ENCODE peak calls at places on chromosomes 2 and 18, in eight cellular contexts. Z, F, H, O, N, T, D and G are unnamed samples.
A peak's percentile ranks its signal among the peaks of the same experiment; 100 is the strongest.

GRCh38 chr2:26412091-26412673 is 10.5 kb downstream of the DRC1 start:
- DNase-seq in Z (no peak), F (no peak), H (no peak), O (no peak), N (no peak), T (peak; percentile 38), D (no peak), G (no peak)

GRCh38 chr2:108182489-108182888 is 57.3 kb upstream of the SULT1C3 start:
- DNase-seq in Z (no peak), F (no peak), H (no peak), O (no peak), N (peak; percentile 27), T (peak; percentile 6), D (no peak), G (no peak)

GRCh38 chr2:164992818-164993217 is 37.5 kb upstream of the SLC38A11 start:
- DNase-seq in Z (peak; percentile 74), F (no peak), H (peak; percentile 55), O (peak; percentile 97), N (peak; percentile 90), T (peak; percentile 14), D (peak; percentile 53), G (no peak)

GRCh38 chr2:30368258-30368657 is 78.8 kb upstream of the LCLAT1 start:
- DNase-seq in Z (no peak), F (no peak), H (no peak), O (peak; percentile 24), N (peak; percentile 85), T (no peak), D (peak; percentile 32), G (peak; percentile 34)

GRCh38 chr2:43766006-43766405 is 7.8 kb upstream of the DYNC2LI1 start:
- DNase-seq in Z (no peak), F (no peak), H (no peak), O (no peak), N (no peak), T (peak; percentile 10), D (no peak), G (no peak)

GRCh38 chr2:159283529-159283928 is 3.0 kb downstream of the WDSUB1 start:
- DNase-seq in Z (no peak), F (no peak), H (no peak), O (no peak), N (no peak), T (no peak), D (no peak), G (no peak)

GRCh38 chr2:122340246-122340645 is 584.8 kb downstream of the TSN start:
- DNase-seq in Z (no peak), F (no peak), H (no peak), O (no peak), N (peak; percentile 54), T (no peak), D (no peak), G (no peak)

GRCh38 chr18:79804130-79804772 is 6.5 kb downstream of the KCNG2 start:
- DNase-seq in Z (peak; percentile 58), F (peak; percentile 6), H (no peak), O (no peak), N (no peak), T (no peak), D (no peak), G (no peak)

GRCh38 chr2:25228848-25229674 is 60.7 kb upstream of the POMC start:
- DNase-seq in Z (peak; percentile 90), F (peak; percentile 66), H (peak; percentile 78), O (peak; percentile 92), N (peak; percentile 89), T (peak; percentile 66), D (peak; percentile 84), G (peak; percentile 77)

GRCh38 chr18:78144669-78145068 is 834.9 kb upstream of the SALL3 start:
- DNase-seq in Z (no peak), F (no peak), H (no peak), O (no peak), N (no peak), T (no peak), D (no peak), G (no peak)

GRCh38 chr2:240762971-240763370 is 57.0 kb downstream of the KIF1A start:
- DNase-seq in Z (no peak), F (no peak), H (no peak), O (no peak), N (no peak), T (no peak), D (no peak), G (no peak)

GRCh38 chr2:9424447-9425164 is 1.2 kb downstream of the CPSF3 start:
- DNase-seq in Z (no peak), F (no peak), H (no peak), O (no peak), N (no peak), T (no peak), D (no peak), G (no peak)

GRCh38 chr2:30708491-30709290 is 98.6 kb downstream of the CAPN13 start:
- DNase-seq in Z (no peak), F (no peak), H (no peak), O (peak; percentile 23), N (peak; percentile 51), T (no peak), D (no peak), G (no peak)

GRCh38 chr18:12657849-12658829 is at the start of gene SPIRE1:
- DNase-seq in Z (peak; percentile 86), F (peak; percentile 53), H (peak; percentile 82), O (peak; percentile 88), N (peak; percentile 80), T (peak; percentile 79), D (peak; percentile 57), G (peak; percentile 55)

GRCh38 chr2:29544917-29545316 is 376.5 kb downstream of the ALK start:
- DNase-seq in Z (no peak), F (no peak), H (no peak), O (no peak), N (no peak), T (no peak), D (no peak), G (no peak)

GRCh38 chr18:31591628-31592027 is at the start of gene TTR:
- DNase-seq in Z (no peak), F (no peak), H (no peak), O (no peak), N (no peak), T (no peak), D (no peak), G (no peak)

GRCh38 chr2:219672406-219672805 is 45.0 kb downstream of the SLC4A3 start:
- DNase-seq in Z (no peak), F (no peak), H (no peak), O (no peak), N (no peak), T (no peak), D (no peak), G (no peak)

GRCh38 chr18:48859311-48860275 is 91.2 kb downstream of the SMAD7 start:
- DNase-seq in Z (no peak), F (no peak), H (no peak), O (no peak), N (no peak), T (no peak), D (peak; percentile 48), G (no peak)

GRCh38 chr2:219522111-219523030 is 8.1 kb downstream of the ASIC4 start:
- DNase-seq in Z (peak; percentile 80), F (no peak), H (no peak), O (peak; percentile 57), N (peak; percentile 94), T (peak; percentile 29), D (no peak), G (peak; percentile 89)

GRCh38 chr18:42401131-42401673 is 446.2 kb downstream of the PIK3C3 start:
- DNase-seq in Z (no peak), F (no peak), H (no peak), O (no peak), N (no peak), T (no peak), D (no peak), G (no peak)

GRCh38 chr2:113755690-113756063 is 765 bp downstream of the SLC35F5 start:
- DNase-seq in Z (no peak), F (no peak), H (no peak), O (peak; percentile 65), N (peak; percentile 50), T (no peak), D (no peak), G (no peak)

GRCh38 chr18:59570101-59570875 is 126.9 kb downstream of the CCBE1 start:
- DNase-seq in Z (no peak), F (no peak), H (no peak), O (no peak), N (no peak), T (no peak), D (no peak), G (no peak)

DNA sequence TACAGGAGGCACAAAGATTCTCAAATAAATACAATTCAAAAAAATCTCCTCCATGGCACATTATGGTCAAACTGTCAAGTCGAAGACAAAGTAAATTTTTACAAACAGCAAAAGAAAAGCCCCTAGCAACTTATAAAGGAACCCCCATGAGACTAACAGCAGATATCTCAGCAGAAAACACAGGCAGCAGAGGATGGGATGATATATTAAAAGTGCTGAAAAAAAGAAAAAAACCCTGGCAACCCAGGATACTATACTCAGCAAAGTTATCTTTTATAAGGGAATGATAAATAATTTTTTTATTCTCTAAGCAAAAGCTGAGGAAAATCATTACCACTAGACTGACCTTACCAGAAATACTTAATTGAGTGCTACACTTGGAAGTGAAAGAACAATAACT is 326.4 kb downstream of the CYRIA start:
- DNase-seq in Z (no peak), F (no peak), H (no peak), O (no peak), N (no peak), T (no peak), D (no peak), G (no peak)
- H3K4me3 ChIP-seq in Z (no peak overlapping the region), F (no peak overlapping the region), H (no peak overlapping the region), O (no peak overlapping the region), N (no peak overlapping the region), T (no peak overlapping the region), D (no peak overlapping the region), G (no peak overlapping the region)

GRCh38 chr2:212465456-212465855 is 73.1 kb downstream of the ERBB4 start:
- DNase-seq in Z (no peak), F (no peak), H (no peak), O (no peak), N (no peak), T (no peak), D (no peak), G (no peak)
- H3K4me1 ChIP-seq in Z (no peaks in the 10 kb centered on the region), F (no peaks in the 10 kb centered on the region), H (no peaks in the 10 kb centered on the region), O (no peaks in the 10 kb centered on the region), N (no peaks in the 10 kb centered on the region), T (no peaks in the 10 kb centered on the region), D (no peaks in the 10 kb centered on the region), G (no peaks in the 10 kb centered on the region)

GRCh38 chr2:101152195-101153076 is 1.3 kb upstream of the TBC1D8 start:
- DNase-seq in Z (no peak), F (no peak), H (peak; percentile 67), O (peak; percentile 51), N (peak; percentile 61), T (peak; percentile 29), D (peak; percentile 33), G (peak; percentile 59)
- H3K4me3 ChIP-seq in Z (peak overlapping the region; percentile 84), F (peak overlapping the region; percentile 79), H (peak overlapping the region; percentile 86), O (peak overlapping the region; percentile 79), N (peak overlapping the region; percentile 76), T (peak overlapping the region; percentile 84), D (peak overlapping the region; percentile 76), G (peak overlapping the region; percentile 94)

DNA sequence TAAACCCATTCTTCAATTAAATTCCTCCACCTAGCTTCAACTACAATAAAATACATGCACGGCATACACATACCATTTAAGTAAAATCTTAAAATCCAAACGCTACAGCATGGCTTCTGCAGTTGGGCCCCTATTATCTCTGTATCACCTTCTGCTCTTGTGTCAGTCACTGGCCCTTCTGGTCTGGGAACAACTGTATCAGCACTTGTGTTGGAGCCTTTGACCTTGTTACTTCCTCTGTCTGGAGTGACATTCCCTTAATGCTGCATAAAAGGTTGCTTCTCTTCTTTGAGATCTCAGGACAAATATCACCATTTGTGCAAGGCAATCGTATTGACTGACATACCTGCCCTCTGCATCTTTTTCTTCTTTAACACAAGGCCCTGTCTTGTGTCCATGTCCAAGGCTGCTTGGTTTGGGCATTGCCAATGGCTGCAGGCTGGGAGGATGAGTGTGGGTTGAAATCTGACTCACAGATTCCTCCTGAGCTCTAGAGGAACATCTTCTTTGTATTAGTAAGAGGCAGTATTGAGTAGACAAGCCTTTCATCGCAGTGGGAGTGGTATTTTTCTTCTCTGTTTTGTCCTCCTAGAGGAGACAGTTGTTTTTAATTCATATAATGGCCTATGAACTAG is 267.8 kb upstream of the TRIB2 start:
- DNase-seq in Z (no peak), F (no peak), H (no peak), O (peak; percentile 46), N (peak; percentile 87), T (no peak), D (no peak), G (no peak)
- H3K4me1 ChIP-seq in Z (peaks cover 11% of the 10 kb centered on the region), F (no peaks in the 10 kb centered on the region), H (no peaks in the 10 kb centered on the region), O (no peaks in the 10 kb centered on the region), N (peaks cover 12% of the 10 kb centered on the region), T (peaks cover 19% of the 10 kb centered on the region), D (no peaks in the 10 kb centered on the region), G (no peaks in the 10 kb centered on the region)